ENCODE peak calls at places on chromosomes 11 and 22, in four cellular contexts. R, Z, Y and C are unnamed samples.

GRCh38 chr11:111026241-111026640 is 219.3 kb upstream of the POU2AF2 start:
- DNase-seq in Z (no peak), Y (no peak), R (no peak), C (no peak)

GRCh38 chr22:39132281-39132680 is 20.2 kb downstream of the CBX7 start:
- DNase-seq in R (no peak), Y (no peak), Z (no peak), C (no peak)

GRCh38 chr11:77547863-77548551 is 41.7 kb upstream of the AQP11 start:
- DNase-seq in R (no peak), Y (peak; percentile 30), Z (peak; percentile 29), C (peak; percentile 44)

GRCh38 chr11:19800162-19800561 is 87.5 kb downstream of the NAV2 start:
- DNase-seq in Z (no peak), R (no peak), Y (no peak), C (no peak)

GRCh38 chr11:106021181-106021966 is 666 bp downstream of the MSANTD4 start:
- DNase-seq in R (no peak), Y (no peak), Z (no peak), C (no peak)

GRCh38 chr22:32541481-32541880 is 66.9 kb downstream of the FBXO7 start:
- DNase-seq in Z (no peak), R (peak; percentile 41), Y (no peak), C (no peak)

GRCh38 chr11:63405114-63405513 is 35.5 kb downstream of the SLC22A9 start:
- DNase-seq in Z (no peak), R (no peak), Y (no peak), C (no peak)

GRCh38 chr22:20203142-20204099 is 52.6 kb upstream of the CCDC188 start:
- DNase-seq in Y (no peak), Z (no peak), R (no peak), C (peak; percentile 79)

GRCh38 chr11:118437046-118437735 is 899 bp downstream of the KMT2A start:
- DNase-seq in R (no peak), Z (peak; percentile 40), Y (peak; percentile 47), C (peak; percentile 15)

GRCh38 chr11:71397328-71397860 is 50.8 kb downstream of the DHCR7 start:
- DNase-seq in R (no peak), Z (no peak), Y (no peak), C (no peak)

GRCh38 chr11:32447252-32447651 is 11.9 kb upstream of the WT1 start:
- DNase-seq in Z (no peak), R (no peak), Y (no peak), C (no peak)

GRCh38 chr11:73271936-73272679 is at the start of gene P2RY6:
- DNase-seq in Z (no peak), Y (peak; percentile 50), R (peak; percentile 75), C (no peak)

GRCh38 chr11:92642146-92642919 is 327.1 kb upstream of the MTNR1B start:
- DNase-seq in R (no peak), Z (no peak), Y (no peak), C (no peak)

DNA sequence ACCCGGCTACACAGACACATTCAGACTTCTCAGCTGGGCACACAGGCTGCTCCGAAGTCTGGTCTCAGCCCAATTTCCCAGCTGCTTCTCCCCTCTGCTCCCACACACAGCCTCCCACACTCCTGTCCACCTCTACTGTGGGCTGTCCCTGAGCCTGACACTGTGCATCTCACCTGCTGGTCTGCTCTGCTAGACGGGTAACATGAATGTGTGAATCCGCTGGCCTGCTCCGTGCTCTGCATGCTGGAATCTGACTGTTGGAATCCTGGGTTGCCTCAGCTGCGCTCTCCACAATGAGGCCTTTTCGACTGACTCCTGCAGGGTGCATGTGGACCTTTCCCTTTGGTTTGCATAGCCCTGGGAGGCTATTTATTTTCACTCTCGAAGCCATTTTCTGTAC is 489.5 kb upstream of the B3GAT1 start:
- DNase-seq in Z (no peak), R (no peak), Y (no peak), C (no peak)
- TF ChIP-seq CTCF in Z (no peak), R (no peak), Y (no peak), C (no peak)

DNA sequence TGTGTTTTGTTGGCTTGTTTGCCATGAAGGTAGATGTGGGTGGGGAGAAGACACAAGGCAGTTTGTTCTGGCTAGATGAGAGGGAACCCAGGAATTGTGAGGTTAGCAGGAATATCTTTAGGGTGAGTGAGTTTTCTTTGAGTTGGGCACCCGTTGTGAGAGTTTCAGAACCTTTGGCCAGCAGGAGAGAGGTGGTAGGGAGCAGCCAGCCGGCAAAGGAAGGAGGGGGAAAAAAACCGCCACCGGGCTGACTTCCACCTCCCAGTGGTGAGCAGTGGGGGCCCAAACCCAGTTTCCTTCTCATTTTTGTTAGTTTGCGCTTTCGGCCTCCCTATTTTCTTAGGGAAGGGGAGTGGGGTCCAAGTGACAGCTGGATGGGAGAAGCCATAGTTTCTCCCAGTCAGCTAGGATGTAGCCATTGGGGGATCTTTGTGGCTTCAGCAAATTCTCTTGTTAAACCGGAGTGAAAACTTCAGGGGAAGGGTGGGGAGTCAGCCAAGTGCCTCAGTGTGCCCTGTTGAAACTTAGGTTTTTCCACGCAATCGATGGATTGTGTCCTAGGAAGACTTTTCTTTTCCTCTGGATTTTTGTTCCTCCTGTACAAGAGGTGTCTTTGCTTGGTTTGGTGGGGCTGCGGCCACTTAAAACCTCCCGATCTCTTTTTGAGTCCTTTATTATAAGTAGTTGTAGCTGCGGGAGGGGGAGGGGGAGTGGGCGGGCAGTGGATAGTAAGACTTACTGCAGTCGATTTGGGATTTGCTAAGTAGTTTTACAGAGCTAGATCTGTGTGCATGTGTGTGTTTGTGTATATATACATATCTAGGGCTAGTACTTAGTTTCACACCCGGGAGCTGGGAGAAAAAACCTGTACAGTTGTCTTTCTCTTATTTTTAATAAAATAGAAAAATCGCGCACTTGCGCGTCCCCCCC is 1.1 kb upstream of the GCAT start:
- DNase-seq in R (no peak), Y (no peak), Z (no peak), C (no peak)
- TF ChIP-seq CTCF in R (no peak), Y (no peak), Z (no peak), C (no peak)

GRCh38 chr11:134049303-134049702 is 19.6 kb upstream of the JAM3 start:
- DNase-seq in R (peak; percentile 69), Z (no peak), Y (no peak), C (no peak)
- TF ChIP-seq CTCF in R (no peak), Z (no peak), Y (no peak), C (no peak)

GRCh38 chr11:75223954-75224643 is 16.5 kb upstream of the TPBGL start:
- DNase-seq in Z (no peak), Y (no peak), R (no peak), C (no peak)
- TF ChIP-seq CTCF in Z (no peak), Y (no peak), R (no peak), C (no peak)

GRCh38 chr11:119624102-119624615 is 104.8 kb downstream of the NECTIN1 start:
- DNase-seq in Z (no peak), R (no peak), Y (no peak), C (no peak)

GRCh38 chr11:119622454-119623143 is 106.4 kb downstream of the NECTIN1 start:
- DNase-seq in Y (no peak), Z (no peak), R (no peak), C (no peak)

GRCh38 chr11:119625206-119625988 is 103.6 kb downstream of the NECTIN1 start:
- DNase-seq in Z (no peak), Y (no peak), R (no peak), C (no peak)

GRCh38 chr11:119626197-119626909 is 102.6 kb downstream of the NECTIN1 start:
- DNase-seq in Z (no peak), R (no peak), Y (no peak), C (no peak)

DNA sequence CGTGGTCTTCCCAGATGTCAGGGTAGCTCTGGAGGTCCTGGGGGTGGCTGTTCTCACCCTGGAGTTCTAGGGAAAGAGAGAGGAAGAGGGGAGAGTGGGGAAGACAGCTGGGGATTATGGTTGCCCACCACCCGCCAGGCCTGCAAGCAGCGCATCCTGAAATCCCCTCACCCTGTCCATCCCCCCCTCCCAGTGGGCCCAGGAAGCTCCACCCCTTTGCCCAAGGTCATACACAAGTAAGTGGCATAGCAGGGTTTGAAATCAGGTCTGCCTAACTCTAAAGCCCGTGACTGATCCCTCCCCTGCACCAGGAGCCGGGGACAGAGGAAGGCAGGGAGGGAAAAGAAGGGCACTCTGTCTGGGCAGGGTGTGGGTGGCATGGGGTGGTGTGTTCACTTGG is 105.3 kb downstream of the NECTIN1 start:
- DNase-seq in Z (no peak), Y (no peak), R (no peak), C (no peak)
- TF ChIP-seq CTCF in Z (no peak), Y (no peak), R (no peak), C (no peak)

DNA sequence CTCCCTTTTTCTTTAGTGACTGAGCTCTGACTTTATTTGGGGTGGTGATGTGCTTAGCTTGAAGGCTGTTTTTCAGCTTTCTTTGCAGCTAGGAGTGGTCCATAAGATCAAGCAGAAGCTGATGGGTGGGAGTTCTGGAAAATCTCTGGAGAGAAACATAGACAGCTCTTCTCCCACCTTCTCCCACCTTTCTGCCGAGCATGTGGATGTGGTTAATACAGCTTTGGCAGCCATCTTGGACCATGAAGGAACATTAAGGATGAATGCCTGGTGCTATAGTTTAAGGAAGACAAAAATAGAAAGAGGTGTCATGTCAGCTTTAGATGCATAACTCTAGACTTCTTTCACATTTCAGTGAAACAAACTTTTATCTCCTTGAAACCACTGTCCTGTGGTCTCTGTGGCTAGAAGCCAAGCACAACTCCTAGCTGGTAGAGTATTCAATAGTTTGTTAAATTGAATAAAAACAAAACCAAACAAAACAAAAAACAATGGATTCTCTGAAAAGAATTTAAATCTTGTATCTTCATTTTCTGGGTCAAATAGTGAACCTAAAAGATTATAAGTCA is 203.6 kb upstream of the SESN3 start:
- DNase-seq in Y (no peak), R (no peak), Z (no peak), C (no peak)
- TF ChIP-seq CTCF in Y (no peak), R (no peak), Z (no peak), C (no peak)

GRCh38 chr11:108914211-108914610 is 249.3 kb downstream of the DDX10 start:
- DNase-seq in Y (no peak), Z (no peak), R (no peak), C (no peak)
- TF ChIP-seq CTCF in Y (no peak), Z (no peak), R (no peak), C (no peak)

GRCh38 chr11:122360875-122361274 is 244.9 kb upstream of the BLID start:
- DNase-seq in Z (no peak), R (no peak), Y (no peak), C (no peak)
- TF ChIP-seq CTCF in Z (no peak), R (no peak), Y (no peak), C (no peak)

GRCh38 chr22:49317369-49317768 is 510.3 kb downstream of the BRD1 start:
- DNase-seq in Y (no peak), R (no peak), Z (no peak), C (no peak)
- TF ChIP-seq CTCF in Y (no peak), R (no peak), Z (no peak), C (no peak)

DNA sequence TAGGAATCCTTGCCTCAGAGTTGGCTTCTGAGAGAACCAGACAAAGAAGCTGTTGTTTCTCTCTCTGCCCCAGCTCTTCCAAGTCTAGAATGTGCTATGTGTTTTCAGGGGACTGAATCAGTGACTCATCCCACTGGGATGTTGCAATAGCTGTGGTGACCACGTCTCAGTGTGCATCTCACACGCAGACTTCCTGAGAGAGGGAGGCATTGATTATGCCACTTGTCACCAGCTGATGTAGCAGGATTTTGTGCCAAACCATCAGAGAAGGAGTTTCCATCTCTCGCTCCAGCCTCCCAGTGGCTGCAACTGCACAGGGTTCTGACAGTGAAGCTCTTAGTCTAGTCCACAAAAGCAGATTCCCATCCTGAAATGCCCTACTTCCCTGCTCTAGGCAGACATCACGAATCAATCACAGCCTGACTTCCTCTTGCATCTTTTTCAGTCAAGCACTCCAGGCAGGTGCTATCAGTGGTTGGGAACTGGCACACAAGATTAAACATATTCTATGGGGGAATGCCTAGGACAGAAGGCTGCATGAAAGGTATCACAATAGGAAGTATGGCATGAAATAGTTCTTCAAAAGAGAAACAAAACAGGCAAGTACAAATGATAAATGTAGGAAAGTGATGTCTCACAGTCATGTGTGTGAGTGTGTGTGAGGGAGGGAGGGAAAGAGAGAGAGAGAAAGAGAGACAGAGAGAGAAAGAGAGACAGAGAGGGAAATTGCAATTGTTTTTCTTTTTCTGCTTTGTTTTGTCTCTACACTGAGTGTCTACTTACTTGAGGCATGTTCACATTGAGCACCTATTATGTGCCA is 456.0 kb downstream of the MIAT start:
- DNase-seq in Y (peak; percentile 59), R (no peak), Z (no peak), C (peak; percentile 87)
- TF ChIP-seq CTCF in Y (no peak), R (no peak), Z (no peak), C (no peak)